ENCODE peak calls at places on chromosomes 3 and 15, in four cellular contexts. D, Q, W and X are unnamed samples.

GRCh38 chr3:195774917-195775316 is 36.8 kb downstream of the MUC4 start:
- DNase-seq in Q (peak), D (no peak), W (peak), X (peak)

GRCh38 chr3:58683001-58683845 is 16.6 kb upstream of the FAM3D start:
- DNase-seq in D (no peak), Q (no peak), W (no peak), X (no peak)

GRCh38 chr3:32596926-32597369 is 26.3 kb upstream of the DYNC1LI1 start:
- DNase-seq in Q (no peak), W (no peak), D (no peak), X (no peak)

GRCh38 chr15:66400351-66400774 is 13.7 kb downstream of the MAP2K1 start:
- DNase-seq in W (no peak), D (no peak), Q (no peak), X (no peak)

GRCh38 chr3:27468283-27468886 is 15.8 kb downstream of the SLC4A7 start:
- DNase-seq in Q (no peak), W (no peak), D (no peak), X (no peak)

GRCh38 chr15:68485721-68486360 is 53.9 kb upstream of the ITGA11 start:
- DNase-seq in D (no peak), Q (no peak), W (no peak), X (no peak)

GRCh38 chr3:46284981-46285683 is 42.9 kb downstream of the CCR3 start:
- DNase-seq in D (no peak), W (no peak), Q (no peak), X (no peak)

GRCh38 chr3:106345353-106346027 is 476.7 kb upstream of the CBLB start:
- DNase-seq in D (no peak), Q (no peak), W (no peak), X (no peak)

GRCh38 chr15:67043939-67044771 is 21.2 kb upstream of the SMAD3 start:
- DNase-seq in D (no peak), W (no peak), Q (no peak), X (no peak)

GRCh38 chr3:171829841-171830559 is 13.1 kb upstream of the TMEM212 start:
- DNase-seq in Q (peak), W (peak), D (no peak), X (no peak)

GRCh38 chr3:160577551-160578195 is 12.3 kb upstream of the KPNA4 start:
- DNase-seq in W (no peak), D (no peak), Q (no peak), X (no peak)

GRCh38 chr15:63941698-63942465 is 104.4 kb downstream of the DAPK2 start:
- DNase-seq in W (no peak), D (no peak), Q (no peak), X (no peak)

GRCh38 chr3:23665741-23666140 is 140.0 kb upstream of the UBE2E1 start:
- DNase-seq in D (no peak), W (no peak), Q (no peak), X (no peak)

GRCh38 chr3:61638721-61639120 is 77.3 kb downstream of the PTPRG start:
- DNase-seq in D (no peak), Q (no peak), W (no peak), X (no peak)

GRCh38 chr3:11480663-11481298 is 162.9 kb downstream of the VGLL4 start:
- DNase-seq in W (no peak), Q (peak), D (no peak), X (peak)

GRCh38 chr15:83422090-83422489 is 25.1 kb upstream of the SH3GL3 start:
- DNase-seq in W (no peak), D (no peak), Q (no peak), X (no peak)

GRCh38 chr3:193843447-193844301 is 250.7 kb downstream of the OPA1 start:
- DNase-seq in W (no peak), D (no peak), Q (no peak), X (no peak)

GRCh38 chr3:98906230-98906629 is 4.7 kb upstream of the DCBLD2 start:
- DNase-seq in D (no peak), W (no peak), Q (no peak), X (no peak)

GRCh38 chr15:75460646-75461045 is 9.2 kb upstream of the SIN3A start:
- DNase-seq in Q (no peak), W (no peak), D (no peak), X (no peak)

GRCh38 chr3:120681506-120682038 is 467 bp downstream of the HGD start:
- DNase-seq in W (no peak), Q (no peak), D (no peak), X (no peak)

GRCh38 chr3:147816770-147817169 is 407.6 kb downstream of the ZIC1 start:
- DNase-seq in Q (no peak), W (no peak), D (no peak), X (no peak)

GRCh38 chr3:134027631-134028030 is 2.1 kb downstream of the SLCO2A1 start:
- DNase-seq in Q (no peak), W (no peak), D (no peak), X (no peak)

GRCh38 chr3:35067750-35068149 is 571.6 kb upstream of the ARPP21 start:
- DNase-seq in D (no peak), W (no peak), Q (no peak), X (no peak)

GRCh38 chr3:10890665-10891064 is 74.6 kb downstream of the SLC6A11 start:
- DNase-seq in W (no peak), Q (no peak), D (no peak), X (no peak)

GRCh38 chr3:58333206-58334012 is 717 bp downstream of the PXK start:
- DNase-seq in Q (peak), W (peak), D (no peak), X (no peak)

GRCh38 chr15:75947117-75947516 is 43.4 kb downstream of the FBXO22 start:
- DNase-seq in Q (no peak), D (no peak), W (no peak), X (no peak)

GRCh38 chr3:136819784-136820640 is 1.1 kb downstream of the SLC35G2 start:
- DNase-seq in D (peak), Q (peak), W (peak), X (no peak)

GRCh38 chr3:78398401-78398800 is 1358.5 kb downstream of the ROBO2 start:
- DNase-seq in W (no peak), Q (no peak), D (no peak), X (no peak)

GRCh38 chr3:19662516-19662915 is 271.5 kb downstream of the EFHB start:
- DNase-seq in D (no peak), W (no peak), Q (no peak), X (no peak)
- H3K4me3 ChIP-seq in D (no peak), W (no peak), Q (no peak), X (no peak)

GRCh38 chr15:89812847-89813320 is 1.8 kb downstream of the ANPEP start:
- DNase-seq in D (no peak), W (no peak), Q (no peak), X (no peak)

GRCh38 chr15:89812126-89812846 is 2.4 kb downstream of the ANPEP start:
- DNase-seq in Q (no peak), D (peak), W (no peak), X (no peak)

GRCh38 chr15:89814112-89814742 is 425 bp downstream of the ANPEP start:
- DNase-seq in D (no peak), W (no peak), Q (no peak), X (no peak)

GRCh38 chr15:89815769-89816168 is 1.1 kb upstream of the ANPEP start:
- DNase-seq in D (no peak), W (no peak), Q (no peak), X (no peak)

DNA sequence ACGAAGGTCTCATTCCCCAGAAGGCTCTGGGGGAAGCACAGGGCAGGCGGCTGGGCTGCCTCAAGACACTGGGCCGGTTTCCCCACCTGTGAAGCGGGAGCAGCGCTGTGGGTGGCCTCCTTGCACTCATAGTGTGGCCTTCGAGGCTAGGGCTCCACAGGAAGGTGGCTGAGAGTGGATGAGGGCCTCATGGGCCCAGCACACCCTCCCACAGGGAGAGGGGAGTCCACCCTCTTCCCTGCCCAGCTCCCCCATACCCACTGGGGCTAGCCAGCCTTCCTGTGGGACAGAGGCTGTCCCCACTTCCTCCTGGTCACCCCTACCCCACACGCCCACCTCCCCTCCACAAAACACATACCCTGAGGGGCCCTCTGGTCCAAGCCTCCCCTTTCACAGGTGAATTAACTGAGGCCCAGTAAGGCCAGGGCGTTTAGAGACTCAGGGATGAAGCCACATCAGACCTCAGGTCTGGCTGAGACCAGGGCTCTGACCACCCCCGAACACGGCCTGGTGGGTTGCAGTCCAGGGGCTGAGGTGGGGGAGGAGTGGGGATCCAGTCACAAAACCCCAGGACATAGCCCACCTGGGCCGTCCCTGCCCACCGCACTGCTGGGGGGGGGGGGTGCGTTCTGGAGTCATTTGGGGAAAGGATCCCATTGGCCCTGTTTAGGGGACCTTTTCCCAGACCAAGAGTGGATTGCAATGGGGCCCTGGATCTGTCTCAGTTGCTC is 1.1 kb downstream of the ANPEP start:
- DNase-seq in W (no peak), D (no peak), Q (no peak), X (no peak)
- H3K4me3 ChIP-seq in W (peak), D (peak), Q (peak), X (no peak)

DNA sequence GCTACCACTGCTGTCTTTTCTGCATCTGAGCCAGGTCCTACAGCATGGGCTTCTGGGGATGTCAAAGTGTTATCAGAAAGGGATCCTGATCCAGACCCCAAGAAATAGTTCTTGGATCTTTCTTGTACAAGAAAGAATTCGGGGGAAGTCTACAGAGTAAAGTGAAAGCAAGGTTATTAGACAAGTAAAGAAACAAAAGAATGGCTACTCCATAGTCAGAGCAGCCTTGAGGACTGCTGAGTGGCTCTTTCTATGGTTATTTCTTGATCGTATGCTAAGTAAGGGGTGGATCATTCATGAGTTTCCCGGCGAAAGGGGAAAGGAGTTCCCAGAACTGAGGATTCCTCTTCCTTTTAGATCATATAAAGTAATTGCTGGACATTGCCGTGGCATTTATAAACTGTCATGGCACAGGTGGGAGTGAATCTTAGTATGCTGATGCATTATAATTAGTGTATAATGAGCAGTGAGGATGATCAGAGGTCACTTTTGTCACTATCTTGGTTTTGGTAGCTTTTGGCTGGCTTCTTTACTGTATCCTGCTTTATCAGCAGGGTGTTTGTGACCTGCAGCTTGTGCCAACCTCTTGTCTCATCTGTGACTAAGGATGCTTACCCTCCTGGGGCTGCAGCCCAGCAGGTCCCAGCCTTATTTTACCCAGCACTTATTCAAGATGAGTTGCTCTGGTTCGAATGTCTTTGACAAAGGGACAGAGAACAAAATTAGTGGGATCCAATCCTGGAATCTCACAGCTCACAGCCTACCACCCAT is 41.1 kb downstream of the CRYGS start:
- DNase-seq in W (no peak), D (no peak), Q (no peak), X (no peak)
- H3K4me3 ChIP-seq in W (no peak), D (no peak), Q (no peak), X (no peak)

DNA sequence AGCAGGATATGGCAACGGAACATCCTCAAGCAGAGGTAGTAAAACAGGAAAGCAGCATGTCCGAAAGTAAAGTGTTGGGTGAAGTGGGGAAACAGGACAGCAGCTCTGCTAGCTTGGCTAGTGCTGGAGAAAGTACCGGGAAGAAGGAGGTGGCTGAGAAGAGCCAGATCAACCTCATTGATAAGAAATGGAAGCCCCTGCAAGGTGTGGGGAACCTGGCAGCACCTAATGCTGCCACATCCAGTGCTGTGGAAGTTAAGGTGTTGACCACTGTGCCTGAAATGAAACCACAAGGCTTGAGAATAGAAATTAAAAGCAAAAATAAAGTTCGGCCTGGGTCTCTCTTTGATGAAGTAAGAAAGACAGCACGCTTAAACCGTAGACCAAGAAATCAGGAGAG is 14.3 kb upstream of the ZBTB47 start:
- DNase-seq in D (no peak), W (no peak), Q (no peak), X (no peak)
- H3K4me3 ChIP-seq in D (no peak), W (no peak), Q (no peak), X (no peak)

DNA sequence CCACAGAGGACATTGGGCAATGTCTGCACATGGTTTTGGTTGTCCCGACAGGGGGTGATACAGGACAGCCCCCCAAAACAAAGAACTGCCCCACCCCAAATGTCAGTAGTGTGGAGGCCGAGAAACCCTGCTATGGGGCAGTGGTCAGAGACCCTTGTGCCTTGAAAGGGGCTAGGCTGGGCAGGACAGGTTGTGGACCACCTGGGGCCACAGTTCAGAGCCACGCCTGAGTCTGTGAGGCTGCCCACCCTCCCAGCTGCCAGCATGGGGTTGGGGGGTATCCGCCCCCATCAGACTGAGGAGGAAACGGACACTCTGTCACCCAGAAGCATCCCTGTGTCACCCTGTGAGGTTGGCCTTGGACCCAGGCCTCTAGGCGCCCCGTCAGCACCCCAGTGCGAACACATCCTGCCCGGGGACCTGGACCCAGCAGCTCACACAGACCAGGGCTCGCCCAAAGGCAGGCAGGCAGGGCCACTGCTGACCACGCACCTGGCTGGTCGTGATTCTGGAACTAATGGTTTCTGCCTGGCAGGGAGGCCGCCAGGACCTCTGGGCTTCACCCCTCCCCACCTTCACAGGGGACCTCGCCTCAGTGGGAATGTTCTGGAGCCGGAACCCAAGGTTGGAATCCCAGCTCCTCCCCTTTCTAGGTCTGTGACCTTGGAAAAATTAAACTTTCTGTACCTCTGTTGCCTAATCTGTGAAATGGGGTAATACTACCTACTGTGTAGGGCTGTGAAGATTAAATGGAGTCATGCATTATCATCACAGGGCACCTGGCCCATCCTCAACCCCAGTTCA is 1.4 kb downstream of the SLC41A3 start:
- DNase-seq in D (no peak), Q (no peak), W (no peak), X (no peak)
- H3K4me3 ChIP-seq in D (peak), Q (peak), W (no peak), X (no peak)